ENCODE peak calls at places on chromosomes 12 and 14, in four cellular contexts. I is neural crest cell; W is SW 1271; B is effector CD8-positive, alpha-beta T cell. H is an unnamed sample.

GRCh38 chr12:31562594-31563328 is 28.2 kb downstream of the DENND5B start:
- DNase-seq in I (no peak), B (no peak), W (no peak), H (no peak)

GRCh38 chr12:55762646-55763045 is 19.7 kb downstream of the GDF11 start:
- DNase-seq in W (no peak), I (no peak), B (no peak), H (no peak)

GRCh38 chr12:92786045-92786444 is 83.3 kb downstream of the PLEKHG7 start:
- DNase-seq in I (no peak), W (no peak), B (no peak), H (peak; percentile 46)

GRCh38 chr14:77554207-77554606 is 55.6 kb upstream of the ISM2 start:
- DNase-seq in B (no peak), I (no peak), W (no peak), H (no peak)

GRCh38 chr12:128076188-128076587 is 190.8 kb upstream of the TMEM132C start:
- DNase-seq in W (peak; percentile 6), I (no peak), B (no peak), H (peak; percentile 68)

GRCh38 chr12:30997685-30998440 is 71.3 kb downstream of the TSPAN11 start:
- DNase-seq in I (no peak), W (no peak), B (no peak), H (no peak)

GRCh38 chr12:89840162-89840922 is 131.7 kb upstream of the ATP2B1 start:
- DNase-seq in W (no peak), I (no peak), B (no peak), H (peak; percentile 41)

GRCh38 chr12:76636141-76636692 is 76.6 kb upstream of the OSBPL8 start:
- DNase-seq in B (no peak), W (no peak), I (no peak), H (peak; percentile 55)

GRCh38 chr12:115468087-115468510 is 784.1 kb upstream of the TBX3 start:
- DNase-seq in B (no peak), W (no peak), I (no peak), H (no peak)

GRCh38 chr12:6820171-6820570 is 1.4 kb upstream of the GPR162 start:
- DNase-seq in I (no peak), B (no peak), W (no peak), H (no peak)

GRCh38 chr12:75917704-75918103 is 113.9 kb downstream of the PHLDA1 start:
- DNase-seq in I (no peak), W (no peak), B (no peak), H (no peak)

GRCh38 chr12:122003646-122004611 is 17.8 kb upstream of the BCL7A start:
- DNase-seq in I (no peak), W (no peak), B (no peak), H (peak; percentile 17)

GRCh38 chr12:96889273-96889933 is 17.7 kb upstream of the NEDD1 start:
- DNase-seq in I (no peak), B (no peak), W (peak; percentile 64), H (peak; percentile 71)

GRCh38 chr12:113329022-113329790 is 5.7 kb downstream of the SLC8B1 start:
- DNase-seq in I (no peak), B (no peak), W (peak; percentile 91), H (no peak)

GRCh38 chr12:24574538-24574937 is 374.4 kb downstream of the BCAT1 start:
- DNase-seq in B (no peak), I (no peak), W (no peak), H (no peak)

GRCh38 chr12:106629797-106630669 is 47.2 kb downstream of the RFX4 start:
- DNase-seq in W (no peak), B (no peak), I (no peak), H (peak; percentile 62)

GRCh38 chr12:11839093-11839641 is 189.7 kb downstream of the ETV6 start:
- DNase-seq in W (no peak), I (no peak), B (no peak), H (peak; percentile 73)

GRCh38 chr14:58428011-58428807 is 690 bp downstream of the KIAA0586 start:
- DNase-seq in I (peak; percentile 11), W (peak; percentile 59), B (no peak), H (peak; percentile 68)

GRCh38 chr12:89288959-89289358 is 63.3 kb downstream of the DUSP6 start:
- DNase-seq in I (no peak), B (no peak), W (no peak), H (peak; percentile 14)